ENCODE peak calls at places on chromosome 10, in six cellular contexts. D is cardiac fibroblast, G is transverse colon, T is small intestine, M is tibial artery, W is HL-60. Y is an unnamed sample.

GRCh38 chr10:79299397-79300370 is 47.6 kb upstream of the PPIF start:
- DNase-seq in T (no peak), D (peak), W (no peak), G (no peak), M (peak), Y (no peak)

GRCh38 chr10:119337796-119338432 is 130.5 kb downstream of the GRK5 start:
- DNase-seq in G (no peak), M (no peak), T (no peak), W (no peak), D (peak), Y (no peak)

GRCh38 chr10:29266641-29267040 is 22.2 kb upstream of the LYZL1 start:
- DNase-seq in T (no peak), G (no peak), D (no peak), W (no peak), M (no peak), Y (no peak)

GRCh38 chr10:51699475-51700227 is at the start of gene CSTF2T:
- DNase-seq in T (peak), D (peak), G (peak), W (peak), M (peak), Y (peak)

GRCh38 chr10:104577861-104578480 is 63.1 kb upstream of the SORCS3 start:
- DNase-seq in W (no peak), T (no peak), M (no peak), D (peak), G (no peak), Y (no peak)

GRCh38 chr10:61837748-61838055 is 63.8 kb upstream of the ARID5B start:
- DNase-seq in T (no peak), M (no peak), G (no peak), D (no peak), W (no peak), Y (no peak)

GRCh38 chr10:53490553-53490952 is 718.0 kb upstream of the MBL2 start:
- DNase-seq in D (no peak), G (no peak), W (no peak), T (no peak), M (no peak), Y (no peak)

GRCh38 chr10:60942604-60943269 is 1.2 kb downstream of the RHOBTB1 start:
- DNase-seq in T (peak), G (peak), W (peak), M (peak), D (peak), Y (no peak)

GRCh38 chr10:29981510-29981909 is 77.9 kb downstream of the JCAD start:
- DNase-seq in T (no peak), D (no peak), G (no peak), M (no peak), W (no peak), Y (no peak)

GRCh38 chr10:96991313-96991841 is 159.3 kb downstream of the LCOR start:
- DNase-seq in G (no peak), W (no peak), D (peak), T (no peak), M (no peak), Y (no peak)

GRCh38 chr10:121624778-121625330 is 26.6 kb upstream of the FGFR2 start:
- DNase-seq in W (no peak), G (no peak), T (no peak), M (no peak), D (no peak), Y (no peak)

GRCh38 chr10:22623624-22624263 is 90.6 kb downstream of the PIP4K2A start:
- DNase-seq in M (no peak), D (no peak), G (no peak), T (no peak), W (no peak), Y (no peak)

GRCh38 chr10:104342941-104343411 is 4.7 kb upstream of the ITPRIP start:
- DNase-seq in T (no peak), M (no peak), D (peak), W (no peak), G (no peak), Y (no peak)

GRCh38 chr10:87715727-87716670 is 56.3 kb downstream of the PAPSS2 start:
- DNase-seq in M (no peak), W (no peak), D (peak), T (no peak), G (no peak), Y (no peak)

GRCh38 chr10:66381045-66381444 is 544.8 kb upstream of the LRRTM3 start:
- DNase-seq in D (no peak), G (no peak), M (no peak), T (no peak), W (no peak), Y (no peak)

GRCh38 chr10:282294-283139 is 147.3 kb downstream of the ZMYND11 start:
- DNase-seq in D (peak), W (no peak), M (no peak), T (no peak), G (no peak), Y (no peak)

GRCh38 chr10:88943778-88944177 is 8.8 kb downstream of the ACTA2 start:
- DNase-seq in D (no peak), M (no peak), G (no peak), T (no peak), W (no peak), Y (no peak)

GRCh38 chr10:13224210-13224995 is 9.8 kb downstream of the UCMA start:
- DNase-seq in M (no peak), D (no peak), T (no peak), G (no peak), W (no peak), Y (no peak)

GRCh38 chr10:50988792-50989191 is 85.5 kb upstream of the PRKG1 start:
- DNase-seq in W (no peak), M (no peak), G (no peak), T (peak), D (peak), Y (no peak)

GRCh38 chr10:125823663-125824251 is 411 bp downstream of the BCCIP start:
- DNase-seq in D (peak), M (no peak), W (no peak), T (no peak), G (no peak), Y (no peak)

GRCh38 chr10:70782401-70783055 is 2.6 kb downstream of the TBATA start:
- DNase-seq in D (peak), M (no peak), W (no peak), G (no peak), T (no peak), Y (no peak)

GRCh38 chr10:30413996-30414576 is 19.9 kb upstream of the MAP3K8 start:
- DNase-seq in M (no peak), W (no peak), G (no peak), D (peak), T (peak), Y (no peak)

GRCh38 chr10:132408823-132409666 is 12.0 kb downstream of the PWWP2B start:
- DNase-seq in M (no peak), D (no peak), W (no peak), G (peak), T (no peak), Y (no peak)

GRCh38 chr10:114694062-114694461 is 36.0 kb upstream of the ABLIM1 start:
- DNase-seq in W (no peak), M (no peak), D (no peak), T (peak), G (no peak), Y (peak)

GRCh38 chr10:71232089-71232998 is 20.0 kb downstream of the UNC5B start:
- DNase-seq in G (no peak), M (peak), D (no peak), W (no peak), T (no peak), Y (no peak)

GRCh38 chr10:93186631-93187030 is 112.9 kb downstream of the CYP26A1 start:
- DNase-seq in W (no peak), G (no peak), D (no peak), T (no peak), M (no peak), Y (no peak)

GRCh38 chr10:100683545-100684127 is 61.7 kb upstream of the PAX2 start:
- DNase-seq in W (no peak), G (no peak), T (no peak), M (no peak), D (no peak), Y (no peak)
- H3K4me3 ChIP-seq in W (no peak), G (no peak), T (no peak), M (no peak), D (no peak), Y (no peak)

GRCh38 chr10:21493841-21494220 is 31.7 kb downstream of the SKIDA1 start:
- DNase-seq in D (no peak), W (no peak), T (no peak), G (no peak), M (no peak), Y (no peak)
- H3K4me3 ChIP-seq in D (no peak), W (peak), T (no peak), G (peak), M (peak), Y (peak)

GRCh38 chr10:42640610-42641229 is 2.4 kb upstream of the ZNF33B start:
- DNase-seq in M (no peak), W (no peak), T (peak), D (no peak), G (peak), Y (no peak)

GRCh38 chr10:42638821-42639270 is 476 bp upstream of the ZNF33B start:
- DNase-seq in D (no peak), M (no peak), W (no peak), G (no peak), T (no peak), Y (no peak)

GRCh38 chr10:42637142-42637541 is 1.2 kb downstream of the ZNF33B start:
- DNase-seq in W (no peak), M (no peak), G (no peak), T (no peak), D (no peak), Y (no peak)

GRCh38 chr10:42637648-42638052 is 720 bp downstream of the ZNF33B start:
- DNase-seq in W (no peak), M (no peak), D (no peak), G (no peak), T (peak), Y (no peak)

GRCh38 chr10:42638053-42638820 is at the start of gene ZNF33B:
- DNase-seq in G (peak), M (peak), D (peak), T (peak), W (peak), Y (peak)
- H3K4me3 ChIP-seq in G (peak), M (peak), D (peak), T (peak), W (peak), Y (peak)

GRCh38 chr10:86402283-86402931 is 35.8 kb upstream of the GRID1 start:
- DNase-seq in W (no peak), M (no peak), D (no peak), G (no peak), T (peak), Y (no peak)
- H3K4me3 ChIP-seq in W (no peak), M (peak), D (no peak), G (no peak), T (no peak), Y (no peak)

Y was measured in CD8-positive, alpha-beta T cell.